ENCODE peak calls at places on chromosomes 12 and 14, in eight cellular contexts. J is glomerular endothelial cell, E is left ventricle myocardium inferior, I is germinal center, X is upper lobe of left lung, U is anterior cingulate cortex, K is LoVo, Q is neuronal stem cell. M is an unnamed sample.

GRCh38 chr12:91091916-91092715 is 19.2 kb downstream of the LUM start:
- DNase-seq in I (no peak), E (no peak), Q (no peak), U (no peak), J (no peak), X (no peak), K (no peak), M (no peak)

GRCh38 chr14:30266290-30266689 is 292.7 kb upstream of the G2E3 start:
- DNase-seq in J (no peak), Q (no peak), E (no peak), U (no peak), X (no peak), I (no peak), K (no peak), M (no peak)

GRCh38 chr12:42091769-42092168 is 52.9 kb downstream of the GXYLT1 start:
- DNase-seq in E (no peak), J (no peak), K (no peak), U (no peak), Q (no peak), X (no peak), I (no peak), M (no peak)

GRCh38 chr14:104434214-104435076 is 145.1 kb upstream of the C14orf180 start:
- DNase-seq in I (no peak), K (no peak), J (no peak), U (no peak), Q (no peak), E (no peak), X (no peak), M (no peak)

GRCh38 chr12:19044877-19045276 is 84.7 kb upstream of the PLEKHA5 start:
- DNase-seq in Q (no peak), J (no peak), I (no peak), E (no peak), K (no peak), U (no peak), X (no peak), M (no peak)

GRCh38 chr14:104657114-104657524 is 32.3 kb upstream of the INF2 start:
- DNase-seq in K (no peak), E (no peak), J (no peak), U (peak; percentile 40), X (no peak), I (peak; percentile 91), Q (no peak), M (no peak)

GRCh38 chr12:126668538-126668937 is 1598.4 kb upstream of the TMEM132C start:
- DNase-seq in U (no peak), Q (no peak), J (no peak), X (no peak), E (no peak), K (peak; percentile 9), I (no peak), M (no peak)

GRCh38 chr12:49972122-49972521 is 625 bp upstream of the AQP6 start:
- DNase-seq in X (no peak), U (no peak), Q (no peak), J (no peak), E (no peak), K (no peak), I (no peak), M (no peak)

GRCh38 chr12:100058482-100059029 is 73.8 kb upstream of the ANKS1B start:
- DNase-seq in X (no peak), U (no peak), E (no peak), J (peak; percentile 90), Q (no peak), K (no peak), I (no peak), M (no peak)

GRCh38 chr14:34024768-34025144 is 73.9 kb upstream of the EGLN3 start:
- DNase-seq in Q (no peak), X (no peak), K (no peak), E (no peak), U (no peak), I (no peak), J (no peak), M (no peak)

GRCh38 chr14:91373591-91374245 is 43.9 kb downstream of the CCDC88C start:
- DNase-seq in K (no peak), E (no peak), Q (no peak), I (peak; percentile 58), J (no peak), X (no peak), U (no peak), M (no peak)

GRCh38 chr14:89573399-89573657 is 156.3 kb upstream of the FOXN3 start:
- DNase-seq in J (no peak), I (no peak), Q (no peak), E (no peak), X (no peak), K (no peak), U (no peak), M (no peak)

GRCh38 chr12:53328043-53328435 is 6.6 kb upstream of the AAAS start:
- DNase-seq in I (no peak), K (no peak), E (no peak), Q (no peak), J (no peak), U (no peak), X (no peak), M (no peak)

GRCh38 chr12:118714051-118714460 is 267.3 kb upstream of the SRRM4 start:
- DNase-seq in J (no peak), I (peak; percentile 55), Q (peak; percentile 54), U (peak; percentile 3), K (peak; percentile 46), X (no peak), E (no peak), M (peak; percentile 55)

GRCh38 chr12:91274886-91275285 is 92.3 kb upstream of the DCN start:
- DNase-seq in X (no peak), E (no peak), J (no peak), U (peak; percentile 1), K (no peak), Q (peak; percentile 12), I (no peak), M (no peak)

GRCh38 chr12:129106772-129107171 is 253.5 kb downstream of the GLT1D1 start:
- DNase-seq in X (no peak), Q (no peak), I (no peak), U (no peak), K (no peak), E (no peak), J (no peak), M (no peak)

GRCh38 chr12:20120296-20120695 is 248.0 kb upstream of the PDE3A start:
- DNase-seq in U (no peak), X (no peak), J (peak; percentile 18), K (no peak), I (no peak), Q (no peak), E (no peak), M (no peak)

GRCh38 chr14:96639550-96639949 is 137.4 kb downstream of the PAPOLA start:
- DNase-seq in X (no peak), U (no peak), Q (no peak), E (no peak), I (peak; percentile 1), K (no peak), J (no peak), M (peak; percentile 1)

GRCh38 chr14:69536976-69537375 is 37.7 kb downstream of the CCDC177 start:
- DNase-seq in E (no peak), Q (no peak), J (no peak), I (no peak), X (no peak), U (no peak), K (no peak), M (no peak)

GRCh38 chr12:32671930-32672785 is 6.9 kb upstream of the DNM1L start:
- DNase-seq in X (no peak), E (no peak), I (peak; percentile 54), K (peak; percentile 60), J (peak; percentile 73), U (peak; percentile 34), Q (peak; percentile 24), M (peak; percentile 54)

GRCh38 chr12:53952871-53953734 is 1.6 kb upstream of the HOXC12 start:
- DNase-seq in E (no peak), X (no peak), I (no peak), U (no peak), K (peak; percentile 76), Q (no peak), J (no peak), M (peak; percentile 54)

GRCh38 chr12:40959041-40959440 is 229.1 kb upstream of the PDZRN4 start:
- DNase-seq in J (no peak), U (no peak), E (no peak), K (no peak), Q (no peak), I (no peak), X (no peak), M (no peak)

M was measured in HEK293T.